ENCODE peak calls at places on chromosomes 16 and 17, in five cellular contexts. I is heart left ventricle, R is H1, D is ovary, O is Peyer's patch. V is an unnamed sample.

GRCh38 chr16:49455181-49455990 is 81.8 kb downstream of the C16orf78 start:
- DNase-seq in I (no peak), R (no peak), D (no peak), O (no peak), V (no peak)

GRCh38 chr16:12801511-12802042 is 2.1 kb downstream of the CPPED1 start:
- DNase-seq in R (no peak), O (no peak), D (peak; percentile 69), I (peak; percentile 33), V (peak; percentile 18)

GRCh38 chr17:78176548-78177025 is 8.2 kb downstream of the SYNGR2 start:
- DNase-seq in I (peak; percentile 73), O (peak; percentile 86), D (peak; percentile 58), R (no peak), V (peak; percentile 83)

GRCh38 chr16:78227855-78228254 is 128.4 kb downstream of the WWOX start:
- DNase-seq in O (no peak), I (no peak), D (no peak), R (no peak), V (no peak)

GRCh38 chr16:23504453-23505179 is 5.7 kb downstream of the GGA2 start:
- DNase-seq in O (no peak), R (no peak), D (peak; percentile 41), I (no peak), V (peak; percentile 42)

GRCh38 chr16:28319476-28320022 is 27.2 kb downstream of the SBK1 start:
- DNase-seq in I (no peak), O (no peak), D (no peak), R (no peak), V (no peak)

GRCh38 chr17:42422958-42423712 is at the start of gene CAVIN1:
- DNase-seq in D (peak; percentile 100), R (peak; percentile 89), O (peak; percentile 88), I (peak; percentile 100), V (peak; percentile 93)

GRCh38 chr16:68086860-68087268 is 1.7 kb downstream of the NFATC3 start:
- DNase-seq in D (no peak), R (no peak), O (no peak), I (no peak), V (no peak)

GRCh38 chr17:39751637-39752036 is 13.9 kb downstream of the GRB7 start:
- DNase-seq in I (no peak), D (no peak), O (peak; percentile 33), R (no peak), V (no peak)

GRCh38 chr17:63760771-63761539 is 12.4 kb downstream of the CCDC47 start:
- DNase-seq in D (no peak), O (no peak), I (no peak), R (no peak), V (no peak)

GRCh38 chr17:57655564-57655963 is 89.5 kb downstream of the CCDC182 start:
- DNase-seq in O (no peak), D (no peak), R (no peak), I (no peak), V (no peak)

GRCh38 chr17:63983326-63983725 is 10.6 kb upstream of the SCN4A start:
- DNase-seq in D (no peak), O (no peak), I (peak; percentile 76), R (no peak), V (no peak)

GRCh38 chr16:9901-10665 is 43.3 kb downstream of the POLR3K start:
- DNase-seq in D (no peak), I (no peak), R (no peak), O (peak; percentile 48), V (peak; percentile 26)

GRCh38 chr17:81552244-81553017 is at the start of gene FAAP100:
- DNase-seq in I (peak; percentile 83), R (no peak), O (peak; percentile 90), D (peak; percentile 69), V (peak; percentile 85)

GRCh38 chr17:15513859-15514446 is 46.5 kb upstream of the CDRT4 start:
- DNase-seq in D (no peak), I (no peak), O (no peak), R (no peak), V (no peak)

DNA sequence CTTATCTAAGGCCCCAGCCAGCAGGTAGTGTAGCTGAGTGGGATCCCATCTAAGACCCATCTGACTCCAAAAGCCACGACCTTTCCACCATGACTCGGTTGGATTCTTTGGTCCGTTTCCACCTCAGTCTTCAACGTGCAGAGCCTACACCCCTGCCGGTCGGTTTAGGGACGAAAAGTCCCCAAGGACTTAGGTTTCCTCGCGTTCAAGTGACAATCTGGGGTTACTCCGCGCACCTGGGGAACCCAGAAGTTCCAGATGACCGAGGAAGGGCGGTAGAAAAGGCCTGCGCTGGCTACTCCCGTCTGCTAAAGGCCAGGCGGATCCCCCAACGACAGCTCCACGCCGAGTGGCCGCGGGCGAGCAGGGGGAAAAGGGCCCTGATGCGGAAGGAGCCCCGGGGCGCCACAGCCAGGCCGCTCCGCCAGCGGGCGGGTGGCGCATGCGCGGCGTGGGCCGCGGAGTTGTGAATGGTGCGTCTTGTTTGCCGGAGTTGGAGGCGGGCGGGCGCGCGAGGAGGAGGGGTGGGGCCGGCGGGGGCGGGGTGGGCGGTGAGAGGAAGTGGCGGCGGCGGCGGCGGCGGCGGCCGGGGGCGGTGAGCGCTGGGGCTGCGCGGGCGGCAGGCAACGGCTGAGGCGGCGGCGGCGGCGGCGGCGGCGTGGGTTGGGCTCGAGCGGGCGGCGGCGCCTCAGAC is at the start of gene CBFB:
- DNase-seq in R (no peak), I (peak; percentile 94), O (peak; percentile 95), D (peak; percentile 91), V (peak; percentile 93)
- TF ChIP-seq POLR2A in R (peak; percentile 35), I (peak; percentile 18), O (peak; percentile 88), D (peak; percentile 75), V (peak; percentile 90)

DNA sequence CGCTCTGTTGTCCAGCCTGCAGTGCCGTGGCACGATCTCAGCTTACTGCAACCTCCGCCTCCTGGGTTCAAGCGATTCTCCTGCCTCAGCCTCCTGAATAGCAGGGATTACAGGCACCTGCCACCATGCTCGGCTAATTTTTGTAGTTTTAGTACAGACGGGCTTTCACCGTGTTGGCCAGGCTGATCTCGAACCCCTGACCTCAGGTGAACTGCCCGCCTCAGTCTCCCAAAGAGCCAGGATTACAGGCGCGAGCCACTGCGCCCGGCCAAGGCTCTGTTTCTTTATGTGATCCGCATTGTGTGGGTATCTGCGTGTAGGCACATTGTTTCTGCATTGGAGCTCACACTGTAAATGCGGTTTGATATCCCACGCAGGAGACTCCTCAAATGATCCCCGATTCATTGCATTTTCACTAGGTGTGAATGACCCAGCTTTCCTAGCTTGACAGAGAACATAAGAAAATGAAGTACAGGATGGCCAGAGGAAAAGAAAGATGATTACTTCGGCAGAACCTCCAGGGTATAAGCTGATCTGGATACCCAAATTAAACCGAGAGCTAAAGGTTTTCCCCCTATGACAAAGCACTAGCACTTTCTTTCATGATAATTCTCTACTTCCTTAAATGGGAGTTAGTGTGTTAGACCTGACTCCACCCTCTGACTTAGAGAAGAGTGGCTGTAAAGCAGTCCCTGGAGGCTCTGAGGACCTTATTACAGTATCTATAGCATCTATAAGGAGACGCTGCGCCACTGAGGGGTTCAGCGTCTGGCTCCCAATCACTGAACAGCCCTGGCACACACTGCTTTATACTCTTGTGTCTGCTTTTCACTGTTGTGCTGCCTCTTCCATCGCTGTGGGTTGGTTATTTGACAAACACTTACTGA is 17.3 kb downstream of the COTL1 start:
- DNase-seq in R (no peak), D (no peak), I (no peak), O (no peak), V (no peak)
- TF ChIP-seq POLR2A in R (no peak), D (no peak), I (no peak), O (no peak), V (no peak)

GRCh38 chr17:21126645-21127507 is at the start of gene DHRS7B:
- DNase-seq in O (peak; percentile 99), R (peak; percentile 92), I (peak; percentile 97), D (peak; percentile 95), V (peak; percentile 98)
- TF ChIP-seq POLR2A in O (peak; percentile 79), R (peak; percentile 90), I (no peak), D (peak; percentile 41), V (peak; percentile 90)

DNA sequence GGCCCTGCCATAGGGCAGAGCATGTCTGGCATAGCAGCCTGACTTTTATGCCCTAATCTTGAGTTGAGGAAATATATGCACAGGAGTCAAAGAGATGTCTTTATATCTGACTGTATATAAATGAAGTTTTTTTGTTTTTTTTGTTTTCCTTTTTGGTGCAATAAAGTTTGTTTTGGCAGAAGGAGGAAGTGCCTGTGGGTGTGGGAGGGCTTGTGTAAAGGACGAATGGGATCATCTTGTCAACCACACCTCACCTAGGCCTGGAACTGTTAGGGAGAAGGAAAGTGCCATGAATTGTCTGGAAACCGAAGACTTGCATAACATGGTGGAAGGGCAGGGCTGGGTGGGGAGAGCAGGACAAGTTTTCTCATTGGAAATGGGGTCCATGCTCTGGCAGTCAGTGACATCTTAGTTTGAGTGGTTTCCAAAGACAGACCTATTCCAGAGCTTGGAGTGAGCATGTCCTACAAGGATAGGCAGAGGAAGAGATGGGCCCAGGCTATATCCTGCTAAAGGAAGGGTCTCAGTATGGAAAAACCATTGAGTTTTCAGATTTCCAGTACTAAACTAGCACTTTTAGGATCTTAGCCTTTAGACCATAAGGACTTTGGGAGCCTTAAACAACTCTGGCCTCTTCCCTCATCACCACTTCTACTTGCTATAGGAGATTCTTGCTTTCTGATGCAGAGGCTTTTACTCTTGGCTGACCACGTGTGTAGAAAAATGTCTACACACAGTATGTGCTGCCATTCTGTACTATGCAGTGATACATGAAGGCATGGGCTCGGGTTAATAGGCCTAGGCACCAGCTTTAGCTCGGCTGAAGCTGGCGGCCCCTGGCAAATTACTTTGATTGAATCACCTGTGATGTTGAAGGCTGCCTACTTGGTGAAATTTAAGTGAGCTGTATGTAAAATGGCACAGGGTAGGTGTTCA is 15.5 kb downstream of the SNF8 start:
- DNase-seq in I (no peak), O (no peak), R (no peak), D (no peak), V (no peak)
- TF ChIP-seq POLR2A in I (no peak), O (no peak), R (no peak), D (no peak), V (no peak)

GRCh38 chr16:84649511-84649861 is 1.2 kb downstream of the KLHL36 start:
- DNase-seq in O (no peak), D (no peak), I (no peak), R (no peak), V (no peak)

GRCh38 chr16:84650062-84650991 is 2.0 kb downstream of the KLHL36 start:
- DNase-seq in R (no peak), O (no peak), I (no peak), D (no peak), V (no peak)

GRCh38 chr16:84647830-84648594 is at the start of gene KLHL36:
- DNase-seq in D (peak; percentile 65), I (peak; percentile 76), O (peak; percentile 80), R (no peak), V (peak; percentile 63)

GRCh38 chr16:84652565-84652964 is 4.3 kb downstream of the KLHL36 start:
- DNase-seq in D (no peak), O (no peak), R (no peak), I (no peak), V (no peak)

DNA sequence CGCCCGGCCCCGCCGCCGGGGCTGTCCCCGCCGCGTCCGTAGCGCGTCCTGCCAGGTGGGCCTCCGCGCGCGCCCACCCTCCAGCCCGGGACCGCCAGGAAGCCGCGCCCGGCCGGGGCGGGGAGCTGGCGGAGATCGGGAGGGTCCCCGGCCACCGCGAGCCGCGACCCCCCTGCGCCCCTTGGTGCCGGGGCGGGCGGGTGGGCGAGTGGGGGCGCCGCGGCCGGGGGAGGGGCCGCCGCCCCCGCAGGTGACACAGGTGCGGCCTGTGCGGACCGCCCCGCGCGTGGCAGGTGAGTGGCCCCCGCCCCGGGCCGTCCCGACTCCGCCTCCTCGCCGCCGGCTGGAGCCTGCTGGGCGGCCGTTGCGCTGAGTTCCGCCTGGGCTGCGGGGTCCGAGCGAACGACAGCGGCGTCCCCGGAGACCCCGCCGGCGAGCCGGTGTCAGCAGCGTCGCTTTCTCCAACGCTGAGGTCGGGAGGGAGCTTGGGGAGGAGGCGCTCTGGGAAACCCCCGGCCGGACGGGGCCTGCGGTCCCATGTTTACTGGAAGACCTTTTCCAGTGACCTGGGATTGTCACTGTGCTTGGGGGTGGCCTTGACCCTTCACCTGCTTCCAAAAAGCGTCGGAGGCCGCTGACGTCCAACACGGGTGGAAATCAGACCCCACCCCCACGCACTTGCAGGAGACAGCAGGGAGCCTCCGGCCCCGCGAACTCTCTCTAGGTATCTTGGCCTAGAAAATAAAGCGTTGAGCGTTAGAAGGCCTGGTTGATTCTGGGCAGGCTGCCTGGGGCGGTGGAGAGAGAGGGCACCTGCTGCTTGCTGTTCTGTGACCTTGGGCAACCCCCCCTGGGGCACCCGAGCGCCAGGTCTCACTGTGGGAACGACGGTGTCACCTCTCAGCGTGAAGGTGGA is 542 bp downstream of the KLHL36 start:
- DNase-seq in R (no peak), O (peak; percentile 83), I (peak; percentile 56), D (peak; percentile 51), V (peak; percentile 73)
- TF ChIP-seq POLR2A in R (no peak), O (no peak), I (no peak), D (no peak), V (no peak)

V was measured in transverse colon.